ENCODE peak calls at places on chromosomes 12 and 14, in six cellular contexts. One of them, this sample, is unnamed.
A peak's percentile ranks its signal among the peaks of the same experiment; 100 is the strongest.

GRCh38 chr12:76876696-76877229 is 2.1 kb downstream of the CSRP2 start:
- DNase-seq in HepG2: no peak
- DNase-seq in transverse colon: no peak
- DNase-seq in A549: no peak
- DNase-seq in suprapubic skin: no peak
- DNase-seq in stomach: no peak
- DNase-seq in this sample: no peak

GRCh38 chr12:69241444-69242092 is 2.2 kb downstream of the CPSF6 start:
- DNase-seq in HepG2: no peak
- DNase-seq in transverse colon: no peak
- DNase-seq in A549: no peak
- DNase-seq in suprapubic skin: no peak
- DNase-seq in stomach: no peak
- DNase-seq in this sample: no peak

GRCh38 chr12:53543539-53543938 is 36.3 kb upstream of the NPFF start:
- DNase-seq in HepG2: peak; percentile 68
- DNase-seq in transverse colon: peak; percentile 51
- DNase-seq in A549: peak; percentile 74
- DNase-seq in suprapubic skin: no peak
- DNase-seq in stomach: peak; percentile 48
- DNase-seq in this sample: peak; percentile 62

GRCh38 chr14:96165493-96166474 is 38.9 kb upstream of the BDKRB2 start:
- DNase-seq in HepG2: no peak
- DNase-seq in transverse colon: peak; percentile 26
- DNase-seq in A549: no peak
- DNase-seq in suprapubic skin: peak; percentile 54
- DNase-seq in stomach: no peak
- DNase-seq in this sample: no peak

GRCh38 chr14:87745507-87746118 is 247.4 kb downstream of the GALC start:
- DNase-seq in HepG2: peak; percentile 23
- DNase-seq in transverse colon: no peak
- DNase-seq in A549: peak; percentile 12
- DNase-seq in suprapubic skin: no peak
- DNase-seq in stomach: no peak
- DNase-seq in this sample: no peak

GRCh38 chr12:25594376-25594775 is 41.3 kb upstream of the LMNTD1 start:
- DNase-seq in HepG2: no peak
- DNase-seq in transverse colon: no peak
- DNase-seq in A549: no peak
- DNase-seq in suprapubic skin: no peak
- DNase-seq in stomach: no peak
- DNase-seq in this sample: no peak

GRCh38 chr14:60658116-60658515 is 8.8 kb upstream of the SIX1 start:
- DNase-seq in HepG2: no peak
- DNase-seq in transverse colon: no peak
- DNase-seq in A549: no peak
- DNase-seq in suprapubic skin: no peak
- DNase-seq in stomach: no peak
- DNase-seq in this sample: no peak

GRCh38 chr14:78946949-78947348 is 776.8 kb downstream of the NRXN3 start:
- DNase-seq in HepG2: no peak
- DNase-seq in transverse colon: no peak
- DNase-seq in A549: no peak
- DNase-seq in suprapubic skin: no peak
- DNase-seq in stomach: no peak
- DNase-seq in this sample: no peak

GRCh38 chr14:30842431-30842830 is 31.9 kb upstream of the COCH start:
- DNase-seq in HepG2: no peak
- DNase-seq in transverse colon: no peak
- DNase-seq in A549: no peak
- DNase-seq in suprapubic skin: no peak
- DNase-seq in stomach: no peak
- DNase-seq in this sample: no peak

DNA sequence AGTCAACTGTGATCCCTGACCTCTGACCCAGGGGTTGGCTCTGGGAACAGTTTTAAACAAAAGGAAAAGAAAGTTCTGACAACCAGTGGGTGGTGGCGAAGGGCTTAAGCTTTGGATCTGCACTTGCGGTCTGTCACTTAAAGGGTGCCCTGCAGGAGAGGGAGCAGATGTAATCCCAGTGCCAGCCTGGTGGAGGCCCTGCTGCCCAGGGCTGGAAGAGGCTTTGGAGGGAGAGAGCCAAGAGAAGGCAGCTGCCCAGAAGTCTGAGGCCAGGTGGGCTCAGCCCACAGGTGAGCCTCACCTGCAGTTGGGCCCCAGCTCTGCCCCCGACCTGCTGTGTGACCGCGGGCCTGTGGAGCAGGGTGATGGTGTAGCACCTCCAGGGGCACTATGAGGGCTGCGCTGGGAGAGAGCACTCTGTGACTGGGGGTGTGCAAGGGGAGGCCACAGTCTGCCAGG is 19.1 kb downstream of the SH2B3 start:
- DNase-seq in HepG2: no peak
- DNase-seq in transverse colon: no peak
- DNase-seq in A549: no peak
- DNase-seq in suprapubic skin: no peak
- DNase-seq in stomach: no peak
- DNase-seq in this sample: no peak
- TF ChIP-seq POLR2A in HepG2: no peak
- TF ChIP-seq POLR2A in transverse colon: no peak
- TF ChIP-seq POLR2A in A549: no peak
- TF ChIP-seq POLR2A in suprapubic skin: no peak
- TF ChIP-seq POLR2A in stomach: no peak
- TF ChIP-seq POLR2A in this sample: no peak

DNA sequence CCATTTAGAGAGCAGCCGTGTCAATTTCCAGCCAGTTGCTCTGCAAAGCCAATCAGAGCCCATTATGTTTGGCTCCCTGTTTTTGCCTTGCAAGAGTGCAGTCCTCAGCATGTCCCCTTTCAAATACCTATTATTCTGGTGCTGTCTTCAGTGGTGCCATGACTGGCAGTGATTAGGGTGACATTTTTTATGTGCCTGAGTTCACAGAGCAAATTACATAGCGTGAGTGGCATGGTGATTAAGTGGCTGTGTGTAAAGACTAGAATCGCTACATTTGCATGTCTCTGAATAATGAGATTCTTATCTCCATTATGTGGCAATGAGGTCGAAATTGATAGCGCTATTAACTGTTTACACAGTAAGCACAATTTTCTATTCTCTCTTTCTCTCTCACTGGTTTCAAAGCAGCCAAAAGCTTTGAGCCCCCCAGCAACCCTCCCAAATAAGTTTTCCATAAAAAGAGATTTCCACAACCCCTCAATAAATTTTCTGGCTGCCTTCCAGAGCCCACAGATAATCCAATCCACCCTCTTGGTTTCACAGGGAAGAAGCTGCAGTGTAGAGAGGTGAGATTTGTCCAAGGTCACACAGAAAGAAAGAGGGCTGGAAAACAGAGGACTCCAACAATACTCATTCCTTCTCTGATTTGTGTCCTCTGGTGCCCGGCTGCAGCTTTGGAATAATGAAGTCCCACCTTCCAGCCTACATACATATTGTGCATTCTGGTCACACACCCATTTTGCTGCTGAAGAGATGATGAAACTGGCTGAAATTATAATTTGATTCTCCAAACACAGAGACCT is 58.8 kb upstream of the NUDT4 start:
- DNase-seq in HepG2: no peak
- DNase-seq in transverse colon: no peak
- DNase-seq in A549: no peak
- DNase-seq in suprapubic skin: no peak
- DNase-seq in stomach: no peak
- DNase-seq in this sample: no peak
- TF ChIP-seq EP300 in HepG2: no peak
- TF ChIP-seq EP300 in transverse colon: no peak
- TF ChIP-seq EP300 in A549: no peak
- TF ChIP-seq EP300 in suprapubic skin: no peak
- TF ChIP-seq EP300 in stomach: no peak
- TF ChIP-seq EP300 in this sample: no peak

GRCh38 chr12:111033281-111034147 is 113.1 kb upstream of the MYL2 start:
- DNase-seq in HepG2: no peak
- DNase-seq in transverse colon: no peak
- DNase-seq in A549: no peak
- DNase-seq in suprapubic skin: no peak
- DNase-seq in stomach: no peak
- DNase-seq in this sample: no peak
- TF ChIP-seq CTCF in HepG2: peak; percentile 12
- TF ChIP-seq CTCF in transverse colon: no peak
- TF ChIP-seq CTCF in A549: peak; percentile 40
- TF ChIP-seq CTCF in suprapubic skin: no peak
- TF ChIP-seq CTCF in stomach: no peak
- TF ChIP-seq CTCF in this sample: no peak

DNA sequence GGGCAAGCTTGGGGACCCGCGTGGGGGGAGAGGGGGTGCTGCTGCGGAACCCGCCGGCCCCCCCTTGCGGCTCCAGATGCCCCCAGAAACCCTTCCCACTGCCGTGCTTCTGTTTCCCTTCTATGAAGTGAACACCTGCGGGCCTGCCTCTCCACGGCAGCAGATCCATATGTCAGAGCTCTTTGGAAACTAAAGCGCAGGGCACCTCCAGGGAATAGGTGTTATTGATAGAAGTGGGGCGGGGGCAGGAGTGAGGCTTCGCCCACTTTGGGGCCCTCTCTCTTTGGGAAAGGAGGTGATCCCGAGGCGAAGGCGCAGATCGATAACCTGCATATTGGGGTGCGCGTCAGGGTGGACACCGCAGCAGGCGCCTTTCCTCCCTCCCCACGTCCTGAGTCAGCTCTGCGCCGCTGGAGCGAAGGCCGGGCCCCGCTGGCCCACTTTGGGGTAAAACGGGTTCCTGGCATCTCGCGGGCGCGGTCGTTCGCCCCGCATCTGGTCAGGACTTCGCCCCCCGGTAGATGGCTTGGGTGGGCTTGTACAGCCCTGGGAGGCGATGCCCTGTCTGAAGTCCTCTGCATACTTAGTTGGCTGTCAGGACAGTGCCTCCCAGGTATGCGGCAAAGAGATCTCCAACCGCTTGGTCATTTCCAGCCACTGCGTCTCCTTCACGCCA is 524 bp downstream of the KMT5A start:
- DNase-seq in HepG2: no peak
- DNase-seq in transverse colon: no peak
- DNase-seq in A549: no peak
- DNase-seq in suprapubic skin: no peak
- DNase-seq in stomach: no peak
- DNase-seq in this sample: peak; percentile 45
- TF ChIP-seq POLR2A in HepG2: peak; percentile 22
- TF ChIP-seq POLR2A in transverse colon: no peak
- TF ChIP-seq POLR2A in A549: no peak
- TF ChIP-seq POLR2A in suprapubic skin: no peak
- TF ChIP-seq POLR2A in stomach: no peak
- TF ChIP-seq POLR2A in this sample: no peak

GRCh38 chr12:94094700-94095099 is 53.7 kb upstream of the PLXNC1 start:
- DNase-seq in HepG2: no peak
- DNase-seq in transverse colon: no peak
- DNase-seq in A549: no peak
- DNase-seq in suprapubic skin: no peak
- DNase-seq in stomach: no peak
- DNase-seq in this sample: no peak
- TF ChIP-seq EP300 in HepG2: no peak
- TF ChIP-seq EP300 in transverse colon: no peak
- TF ChIP-seq EP300 in A549: no peak
- TF ChIP-seq EP300 in suprapubic skin: no peak
- TF ChIP-seq EP300 in stomach: no peak
- TF ChIP-seq EP300 in this sample: no peak

GRCh38 chr14:92793709-92794546 is at the start of gene GOLGA5:
- DNase-seq in HepG2: peak; percentile 95
- DNase-seq in transverse colon: peak; percentile 99
- DNase-seq in A549: peak; percentile 75
- DNase-seq in suprapubic skin: peak; percentile 98
- DNase-seq in stomach: peak; percentile 99
- DNase-seq in this sample: peak; percentile 99
- TF ChIP-seq CTCF in HepG2: no peak
- TF ChIP-seq CTCF in transverse colon: no peak
- TF ChIP-seq CTCF in A549: no peak
- TF ChIP-seq CTCF in suprapubic skin: no peak
- TF ChIP-seq CTCF in stomach: no peak
- TF ChIP-seq CTCF in this sample: peak; percentile 62

DNA sequence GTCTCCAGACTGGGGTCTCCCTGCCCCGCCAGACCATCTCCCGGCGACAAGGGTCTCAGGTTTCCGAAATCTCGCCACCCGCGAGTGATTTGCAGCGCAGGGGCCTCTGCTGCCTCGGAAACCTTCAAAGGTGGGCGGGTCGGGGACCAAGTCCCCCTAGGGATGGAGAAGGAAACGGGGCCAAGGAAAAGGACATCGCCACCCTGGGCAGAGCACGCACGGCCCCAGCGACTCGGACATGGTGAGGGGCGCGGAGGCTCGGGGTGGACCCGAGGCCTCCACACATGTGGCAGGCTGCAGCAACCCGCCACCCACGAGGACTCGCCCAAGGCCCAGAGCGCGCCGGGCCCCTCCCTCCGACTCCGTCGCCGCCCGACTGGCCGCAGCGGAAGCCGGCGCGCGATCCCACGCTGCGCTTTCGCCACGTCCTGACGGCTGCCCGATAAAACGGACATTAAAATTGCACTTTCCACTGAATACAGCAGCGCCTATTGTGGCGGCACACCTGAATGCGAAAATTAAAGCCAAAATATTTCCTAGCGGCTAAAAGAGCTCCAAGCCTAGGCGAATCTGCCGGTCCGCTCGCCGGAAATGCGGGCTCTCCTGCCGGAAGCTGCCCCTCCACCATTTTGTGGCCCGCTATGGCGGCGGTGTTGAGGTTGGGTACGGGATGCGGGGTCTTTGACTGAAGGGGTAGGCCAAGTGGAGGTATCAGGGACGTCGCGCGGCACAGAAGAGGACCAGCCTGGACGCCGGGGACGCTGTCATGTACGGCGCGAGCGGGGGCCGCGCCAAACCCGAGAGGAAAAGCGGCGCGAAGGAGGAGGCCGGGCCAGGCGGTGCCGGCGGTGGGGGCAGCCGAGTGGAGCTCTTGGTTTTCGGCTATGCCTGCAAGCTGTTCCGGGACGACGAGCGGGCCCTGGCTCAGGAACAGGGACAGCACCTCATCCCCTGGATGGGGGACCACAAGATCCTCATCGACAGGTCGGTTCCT is at the start of gene SFSWAP:
- DNase-seq in HepG2: peak; percentile 34
- DNase-seq in transverse colon: peak; percentile 75
- DNase-seq in A549: peak; percentile 81
- DNase-seq in suprapubic skin: no peak
- DNase-seq in stomach: peak; percentile 73
- DNase-seq in this sample: peak; percentile 84
- TF ChIP-seq POLR2A in HepG2: peak; percentile 74
- TF ChIP-seq POLR2A in transverse colon: peak; percentile 80
- TF ChIP-seq POLR2A in A549: peak; percentile 59
- TF ChIP-seq POLR2A in suprapubic skin: no peak
- TF ChIP-seq POLR2A in stomach: no peak
- TF ChIP-seq POLR2A in this sample: peak; percentile 54

DNA sequence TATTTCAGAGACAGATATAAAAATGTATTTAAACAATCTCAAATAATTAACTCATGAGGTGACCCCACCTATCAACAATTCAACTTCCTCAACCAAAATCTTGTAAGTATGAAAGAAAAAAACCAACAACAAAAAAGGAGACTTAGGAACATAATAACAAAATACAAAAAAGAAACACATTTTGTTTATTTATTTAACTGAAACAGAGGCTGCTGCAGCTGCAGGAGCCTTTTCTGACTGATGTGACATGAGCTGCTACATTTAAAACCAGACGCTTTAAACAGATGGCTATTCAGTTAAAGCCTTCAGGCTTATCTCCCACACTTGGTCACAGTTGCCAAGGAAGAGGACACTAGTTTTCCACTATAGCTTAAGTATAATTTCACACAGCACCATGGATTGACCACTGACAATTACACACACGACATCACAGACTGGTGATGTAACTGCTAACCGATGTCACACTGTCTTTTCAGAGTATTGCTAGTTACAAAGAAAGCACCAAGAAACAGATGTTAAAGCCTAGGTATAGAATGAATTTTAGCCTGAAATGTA is 113.2 kb downstream of the MED13L start:
- DNase-seq in HepG2: no peak
- DNase-seq in transverse colon: no peak
- DNase-seq in A549: no peak
- DNase-seq in suprapubic skin: no peak
- DNase-seq in stomach: no peak
- DNase-seq in this sample: no peak
- TF ChIP-seq EP300 in HepG2: no peak
- TF ChIP-seq EP300 in transverse colon: no peak
- TF ChIP-seq EP300 in A549: no peak
- TF ChIP-seq EP300 in suprapubic skin: no peak
- TF ChIP-seq EP300 in stomach: no peak
- TF ChIP-seq EP300 in this sample: no peak

This sample was measured in ovary.